ENCODE peak calls at places on chromosomes 7 and 10, in five cellular contexts. S, M, H, L and Q are unnamed samples.

GRCh38 chr7:159097661-159098423 is 46.8 kb downstream of the VIPR2 start:
- DNase-seq in M (no peak), H (no peak), S (no peak), L (peak; percentile 36), Q (no peak)

GRCh38 chr7:43583424-43584199 is 704 bp downstream of the STK17A start:
- DNase-seq in S (peak; percentile 55), H (peak; percentile 46), L (peak; percentile 81), M (peak; percentile 70), Q (peak; percentile 50)

GRCh38 chr7:110502893-110503465 is 587.9 kb upstream of the LRRN3 start:
- DNase-seq in S (no peak), L (no peak), H (peak; percentile 79), M (no peak), Q (peak; percentile 37)

GRCh38 chr10:88401671-88402347 is 181.3 kb downstream of the RNLS start:
- DNase-seq in M (no peak), H (peak; percentile 35), L (no peak), S (no peak), Q (no peak)

GRCh38 chr7:159139202-159139601 is 5.5 kb downstream of the VIPR2 start:
- DNase-seq in H (no peak), L (no peak), S (no peak), M (no peak), Q (no peak)

GRCh38 chr7:23787272-23787671 is 77.3 kb downstream of the STK31 start:
- DNase-seq in M (no peak), L (no peak), H (no peak), S (no peak), Q (no peak)

GRCh38 chr7:156816943-156817572 is 75.9 kb downstream of the LMBR1 start:
- DNase-seq in L (no peak), H (peak; percentile 38), M (no peak), S (no peak), Q (peak; percentile 57)

GRCh38 chr7:20310963-20311742 is 19.5 kb upstream of the ITGB8 start:
- DNase-seq in H (peak; percentile 67), M (no peak), S (peak; percentile 56), L (no peak), Q (peak; percentile 81)

GRCh38 chr7:130366561-130366960 is 13.7 kb upstream of the CPA1 start:
- DNase-seq in H (peak; percentile 42), L (no peak), S (no peak), M (no peak), Q (peak; percentile 12)

GRCh38 chr7:75879771-75880184 is 944 bp downstream of the RHBDD2 start:
- DNase-seq in S (peak; percentile 67), L (no peak), H (peak; percentile 78), M (no peak), Q (no peak)

GRCh38 chr7:101586971-101587370 is 42.1 kb downstream of the MYL10 start:
- DNase-seq in S (no peak), M (no peak), L (no peak), H (no peak), Q (no peak)

GRCh38 chr10:71090801-71091200 is 121.6 kb upstream of the UNC5B start:
- DNase-seq in S (no peak), M (no peak), H (no peak), L (no peak), Q (no peak)

GRCh38 chr7:15011289-15011688 is 108.7 kb upstream of the DGKB start:
- DNase-seq in M (no peak), S (peak; percentile 69), H (no peak), L (peak; percentile 60), Q (no peak)

DNA sequence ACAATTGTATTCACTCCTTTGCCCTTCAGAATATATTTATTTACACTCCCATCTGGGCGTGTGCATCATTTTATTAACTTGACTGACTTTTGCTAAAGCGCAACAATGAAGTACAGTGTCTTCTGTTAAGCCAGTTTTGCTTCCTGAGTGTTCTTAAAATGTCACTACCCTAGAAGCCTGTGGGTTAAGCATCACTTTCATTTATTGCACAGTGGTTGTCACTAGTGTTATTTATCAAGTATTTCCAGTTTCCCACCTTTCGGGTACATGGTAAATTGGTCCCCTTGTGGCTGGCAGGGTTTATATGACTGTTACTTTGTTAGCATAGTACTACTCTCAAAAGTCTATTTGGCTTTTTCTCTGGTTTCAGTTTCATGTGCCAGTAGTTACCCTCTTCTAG is 3.3 kb downstream of the HILPDA start:
- DNase-seq in S (no peak), H (no peak), L (no peak), M (no peak), Q (peak; percentile 11)
- H3K9ac ChIP-seq in S (no peak overlapping the region), H (no peak overlapping the region), L (no peak overlapping the region), M (peak overlapping the region; percentile 21), Q (no peak overlapping the region)

GRCh38 chr7:30093351-30094019 is 41.3 kb upstream of the MTURN start:
- DNase-seq in S (no peak), H (peak; percentile 8), M (no peak), L (no peak), Q (no peak)
- H3K9ac ChIP-seq in S (no peak overlapping the region), H (no peak overlapping the region), M (no peak overlapping the region), L (no peak overlapping the region), Q (no peak overlapping the region)

GRCh38 chr10:5861269-5862031 is 28.2 kb downstream of the ANKRD16 start:
- DNase-seq in H (peak; percentile 92), M (no peak), L (no peak), S (no peak), Q (peak; percentile 76)
- H3K9ac ChIP-seq in H (no peak overlapping the region), M (no peak overlapping the region), L (no peak overlapping the region), S (no peak overlapping the region), Q (peak overlapping the region; percentile 53)

GRCh38 chr7:121873795-121874194 is 834 bp downstream of the PTPRZ1 start:
- DNase-seq in L (no peak), S (peak; percentile 35), M (no peak), H (no peak), Q (no peak)
- H3K9ac ChIP-seq in L (peak overlapping the region; percentile 45), S (peak overlapping the region; percentile 76), M (no peak overlapping the region), H (no peak overlapping the region), Q (no peak overlapping the region)